ENCODE peak calls at places on chromosomes 6 and 20, in ten cellular contexts. F, Q, O, R, G, S, W, K, C and P are unnamed samples. For H3K9me3, the result is how much of the 10 kb centered on the place peaks cover.

GRCh38 chr6:102075539-102075938 is 682.0 kb downstream of the GRIK2 start:
- DNase-seq in F (no peak), Q (peak), O (peak), R (no peak), G (no peak), S (peak), W (no peak), K (no peak), C (no peak), P (no peak)

GRCh38 chr6:20454201-20454824 is 52.6 kb downstream of the E2F3 start:
- DNase-seq in F (no peak), Q (no peak), O (no peak), R (peak), G (no peak), S (peak), W (no peak), K (no peak), C (no peak), P (no peak)

GRCh38 chr20:38973546-38974120 is 11.5 kb downstream of the DHX35 start:
- DNase-seq in F (no peak), Q (no peak), O (peak), R (peak), G (no peak), S (no peak), W (no peak), K (no peak), C (no peak), P (peak)

GRCh38 chr6:6682225-6682624 is 93.7 kb downstream of the LY86 start:
- DNase-seq in F (no peak), Q (no peak), O (no peak), R (no peak), G (no peak), S (no peak), W (no peak), K (no peak), C (no peak), P (no peak)

GRCh38 chr6:128079026-128079425 is 178.2 kb upstream of the THEMIS start:
- DNase-seq in F (no peak), Q (no peak), O (peak), R (no peak), G (no peak), S (no peak), W (no peak), K (no peak), C (no peak), P (peak)

GRCh38 chr20:51790256-51790655 is 12.1 kb downstream of the SALL4 start:
- DNase-seq in F (no peak), Q (no peak), O (no peak), R (no peak), G (no peak), S (no peak), W (no peak), K (no peak), C (no peak), P (no peak)

GRCh38 chr20:63461364-63461763 is 11.1 kb downstream of the KCNQ2 start:
- DNase-seq in F (no peak), Q (no peak), O (no peak), R (peak), G (no peak), S (peak), W (peak), K (no peak), C (peak), P (peak)

GRCh38 chr20:34074101-34074760 is 37.8 kb downstream of the EIF2S2 start:
- DNase-seq in F (no peak), Q (no peak), O (no peak), R (peak), G (no peak), S (no peak), W (no peak), K (no peak), C (no peak), P (peak)

GRCh38 chr6:118635909-118636735 is 15.3 kb downstream of the CEP85L start:
- DNase-seq in F (no peak), Q (no peak), O (peak), R (no peak), G (no peak), S (no peak), W (no peak), K (no peak), C (no peak), P (no peak)

GRCh38 chr6:150029749-150030148 is 4.4 kb upstream of the RAET1L start:
- DNase-seq in F (no peak), Q (no peak), O (no peak), R (no peak), G (no peak), S (no peak), W (no peak), K (no peak), C (no peak), P (no peak)

GRCh38 chr20:16362642-16363041 is 210.6 kb downstream of the KIF16B start:
- DNase-seq in F (no peak), Q (no peak), O (no peak), R (peak), G (no peak), S (no peak), W (no peak), K (no peak), C (no peak), P (no peak)

GRCh38 chr6:113586413-113586812 is 270.7 kb upstream of the MARCKS start:
- DNase-seq in F (no peak), Q (no peak), O (peak), R (peak), G (no peak), S (no peak), W (no peak), K (no peak), C (no peak), P (peak)

GRCh38 chr6:138428943-138429616 is 25.1 kb downstream of the HEBP2 start:
- DNase-seq in F (peak), Q (peak), O (peak), R (peak), G (peak), S (peak), W (no peak), K (no peak), C (peak), P (peak)

GRCh38 chr20:31644701-31645100 is 7.0 kb downstream of the COX4I2 start:
- DNase-seq in F (no peak), Q (no peak), O (no peak), R (no peak), G (no peak), S (no peak), W (no peak), K (no peak), C (no peak), P (peak)

GRCh38 chr6:151088599-151088935 is 151.2 kb upstream of the AKAP12 start:
- DNase-seq in F (no peak), Q (no peak), O (no peak), R (no peak), G (no peak), S (no peak), W (no peak), K (no peak), C (no peak), P (no peak)

GRCh38 chr6:53992522-53992921 is 118.7 kb upstream of the MLIP start:
- DNase-seq in F (no peak), Q (no peak), O (no peak), R (no peak), G (no peak), S (no peak), W (no peak), K (no peak), C (no peak), P (no peak)

GRCh38 chr6:144411506-144412165 is 126.5 kb downstream of the UTRN start:
- DNase-seq in F (no peak), Q (no peak), O (peak), R (peak), G (no peak), S (no peak), W (no peak), K (no peak), C (peak), P (peak)

GRCh38 chr6:106334646-106335448 is 9.3 kb upstream of the ATG5 start:
- DNase-seq in F (peak), Q (peak), O (peak), R (peak), G (peak), S (peak), W (peak), K (no peak), C (peak), P (peak)

GRCh38 chr6:68054776-68055175 is 580.3 kb upstream of the ADGRB3 start:
- DNase-seq in F (no peak), Q (no peak), O (peak), R (no peak), G (no peak), S (no peak), W (no peak), K (no peak), C (no peak), P (no peak)

GRCh38 chr6:155186052-155186658 is 77.7 kb upstream of the CLDN20 start:
- DNase-seq in F (peak), Q (no peak), O (peak), R (peak), G (no peak), S (no peak), W (no peak), K (no peak), C (no peak), P (peak)

GRCh38 chr6:133247581-133247980 is 6.4 kb downstream of the EYA4 start:
- DNase-seq in F (no peak), Q (no peak), O (no peak), R (peak), G (no peak), S (no peak), W (peak), K (no peak), C (no peak), P (no peak)

GRCh38 chr20:46456255-46457028 is 50.0 kb upstream of the ELMO2 start:
- DNase-seq in F (no peak), Q (no peak), O (no peak), R (no peak), G (no peak), S (no peak), W (no peak), K (no peak), C (no peak), P (no peak)

GRCh38 chr20:46458891-46459750 is 52.7 kb upstream of the ELMO2 start:
- DNase-seq in F (no peak), Q (no peak), O (no peak), R (no peak), G (no peak), S (peak), W (no peak), K (peak), C (peak), P (no peak)

GRCh38 chr20:46455729-46456128 is 49.3 kb upstream of the ELMO2 start:
- DNase-seq in F (no peak), Q (no peak), O (no peak), R (no peak), G (no peak), S (no peak), W (no peak), K (no peak), C (no peak), P (no peak)
- H3K9me3 ChIP-seq in F (under half), Q (under half), O (under half), R (under half), G (under half), S (under half), W (under half), K (under half), C (under half), P (under half)

GRCh38 chr6:165663736-165664552 is 903 bp upstream of the PDE10A start:
- DNase-seq in F (no peak), Q (no peak), O (peak), R (no peak), G (no peak), S (no peak), W (no peak), K (no peak), C (peak), P (peak)

GRCh38 chr6:165662041-165662491 is 975 bp downstream of the PDE10A start:
- DNase-seq in F (no peak), Q (no peak), O (peak), R (no peak), G (no peak), S (peak), W (no peak), K (no peak), C (peak), P (peak)

GRCh38 chr6:165662671-165663282 is at the start of gene PDE10A:
- DNase-seq in F (peak), Q (no peak), O (peak), R (no peak), G (no peak), S (peak), W (no peak), K (no peak), C (peak), P (peak)

GRCh38 chr6:165664553-165665383 is 1.7 kb upstream of the PDE10A start:
- DNase-seq in F (no peak), Q (no peak), O (no peak), R (no peak), G (no peak), S (no peak), W (no peak), K (no peak), C (peak), P (no peak)

DNA sequence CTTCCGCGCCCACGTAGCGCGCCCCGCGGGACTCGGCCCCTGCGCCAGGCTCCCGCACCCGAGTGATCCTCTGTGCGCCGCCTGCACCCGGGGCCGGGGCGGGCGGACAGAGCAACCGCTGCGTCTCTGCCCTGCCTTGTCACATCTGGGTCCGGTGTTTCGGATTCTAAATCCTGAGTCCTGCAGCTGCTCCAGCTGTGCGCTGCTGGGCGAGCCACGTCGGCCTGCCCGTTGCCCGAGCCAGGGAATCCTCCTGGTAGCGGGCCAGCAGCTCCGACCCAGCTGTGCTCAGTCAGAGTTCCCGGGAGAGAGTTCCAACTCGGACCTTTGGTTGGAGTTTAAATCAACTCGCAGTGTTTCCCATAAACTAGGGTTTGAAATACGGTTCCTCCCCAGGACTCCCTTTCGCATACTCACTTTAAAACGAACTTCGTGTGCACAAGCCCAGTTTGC is 268 bp upstream of the PDE10A start:
- DNase-seq in F (peak), Q (no peak), O (peak), R (peak), G (no peak), S (peak), W (no peak), K (no peak), C (peak), P (peak)
- TF ChIP-seq EZH2 in F (no peak), Q (no peak), O (no peak), R (no peak), G (no peak), S (no peak), W (no peak), K (peak), C (peak), P (peak)

DNA sequence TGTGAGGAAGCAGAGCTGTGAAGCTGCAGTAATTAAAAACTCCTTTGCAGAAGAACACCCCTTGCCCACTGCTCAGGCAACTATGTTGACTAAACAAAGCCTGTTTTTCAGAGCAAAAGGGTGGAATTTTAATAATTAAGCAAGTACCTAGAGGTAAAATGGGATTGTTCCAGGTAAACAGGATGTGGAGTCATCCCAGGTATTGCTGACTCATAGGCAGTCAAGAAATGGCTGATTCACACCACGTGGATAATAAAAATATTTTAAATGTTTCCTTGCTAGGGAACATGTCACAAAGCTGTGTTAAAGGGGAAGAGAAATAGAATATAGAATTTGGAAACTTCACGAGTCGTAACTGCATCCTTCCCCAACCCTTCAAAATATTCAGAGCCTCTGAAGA is 491.8 kb downstream of the BTBD3 start:
- DNase-seq in F (no peak), Q (no peak), O (no peak), R (peak), G (no peak), S (no peak), W (no peak), K (no peak), C (no peak), P (no peak)
- H3K9me3 ChIP-seq in F (under half), Q (half or more), O (under half), R (under half), G (under half), S (under half), W (under half), K (under half), C (under half), P (under half)

DNA sequence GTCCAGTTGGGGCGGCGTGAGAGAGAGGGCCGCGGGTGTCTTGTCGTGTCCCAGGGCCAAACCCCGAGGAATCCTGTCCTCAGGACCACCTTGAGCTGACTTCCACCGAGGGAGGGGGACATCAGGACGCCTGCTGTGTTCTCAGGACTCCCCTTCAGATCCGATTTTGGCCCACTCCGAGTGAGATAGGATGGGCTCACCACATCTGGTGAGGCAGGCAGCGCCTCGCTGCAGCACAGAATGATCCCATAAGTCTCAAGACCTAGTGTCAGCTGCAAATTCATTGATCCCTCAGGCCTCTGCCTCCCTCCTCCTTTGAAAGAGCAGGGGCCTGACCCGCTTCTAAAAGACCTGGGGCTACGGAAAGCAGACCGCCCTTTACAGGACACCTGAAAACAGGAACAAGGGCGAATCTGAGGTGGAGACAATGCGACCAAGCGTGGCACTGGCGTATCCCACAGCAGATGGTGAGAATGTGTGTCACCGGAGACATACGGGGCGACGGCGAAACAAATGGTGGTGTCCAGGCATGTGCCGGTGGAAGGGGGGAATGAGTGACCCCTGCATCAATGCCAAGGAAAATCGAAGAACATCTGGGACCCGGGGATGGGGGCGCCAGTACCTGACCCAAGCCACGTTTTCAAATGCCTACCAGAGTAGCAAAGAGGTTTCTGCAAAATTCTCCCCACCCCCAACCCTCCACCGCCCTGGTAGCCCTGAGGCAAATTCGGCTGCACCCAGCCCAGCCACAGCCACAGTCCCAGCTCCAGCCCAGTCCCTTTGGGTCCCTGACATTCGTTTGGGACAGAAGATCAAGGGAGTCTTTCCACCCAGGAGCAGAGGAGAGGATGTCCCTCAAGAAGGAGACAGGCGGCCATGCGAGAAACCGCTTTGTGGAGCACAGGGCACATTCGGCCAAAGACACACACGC is 162.1 kb upstream of the ZNF337 start:
- DNase-seq in F (no peak), Q (no peak), O (no peak), R (no peak), G (no peak), S (no peak), W (no peak), K (no peak), C (no peak), P (no peak)
- TF ChIP-seq EZH2 in F (no peak), Q (no peak), O (no peak), R (no peak), G (no peak), S (no peak), W (no peak), K (no peak), C (no peak), P (no peak)

GRCh38 chr20:41599699-41600104 is 18.5 kb downstream of the CHD6 start:
- DNase-seq in F (no peak), Q (no peak), O (peak), R (no peak), G (no peak), S (peak), W (no peak), K (no peak), C (no peak), P (no peak)

GRCh38 chr20:41600926-41601631 is 17.1 kb downstream of the CHD6 start:
- DNase-seq in F (no peak), Q (no peak), O (no peak), R (no peak), G (no peak), S (no peak), W (no peak), K (no peak), C (no peak), P (no peak)

GRCh38 chr20:41594514-41595322 is 23.5 kb downstream of the CHD6 start:
- DNase-seq in F (no peak), Q (peak), O (no peak), R (no peak), G (no peak), S (no peak), W (no peak), K (no peak), C (no peak), P (no peak)

GRCh38 chr20:41601742-41602141 is 16.4 kb downstream of the CHD6 start:
- DNase-seq in F (no peak), Q (no peak), O (no peak), R (no peak), G (no peak), S (no peak), W (no peak), K (no peak), C (no peak), P (no peak)

DNA sequence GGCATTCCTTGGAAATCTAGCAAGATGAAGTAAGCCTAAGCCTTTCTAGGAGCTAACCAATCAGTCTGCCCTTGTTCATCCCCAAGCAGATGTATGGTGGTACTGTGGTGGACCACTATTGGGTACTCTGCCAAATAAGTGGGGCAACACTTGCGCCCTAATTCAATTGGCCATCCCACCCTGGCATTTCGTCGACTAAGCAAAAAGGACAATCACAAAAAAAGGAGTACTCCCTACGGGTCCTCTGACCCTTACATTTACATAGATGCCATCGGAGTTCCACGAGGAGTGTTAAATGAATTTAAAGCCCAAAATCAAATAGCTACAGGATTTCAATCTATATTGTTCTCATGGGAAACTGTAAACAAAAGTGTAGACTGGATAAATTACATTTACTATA is 19.5 kb downstream of the CHD6 start:
- DNase-seq in F (no peak), Q (no peak), O (no peak), R (no peak), G (no peak), S (no peak), W (no peak), K (no peak), C (no peak), P (no peak)
- H3K9me3 ChIP-seq in F (under half), Q (half or more), O (under half), R (under half), G (under half), S (under half), W (under half), K (half or more), C (under half), P (under half)

DNA sequence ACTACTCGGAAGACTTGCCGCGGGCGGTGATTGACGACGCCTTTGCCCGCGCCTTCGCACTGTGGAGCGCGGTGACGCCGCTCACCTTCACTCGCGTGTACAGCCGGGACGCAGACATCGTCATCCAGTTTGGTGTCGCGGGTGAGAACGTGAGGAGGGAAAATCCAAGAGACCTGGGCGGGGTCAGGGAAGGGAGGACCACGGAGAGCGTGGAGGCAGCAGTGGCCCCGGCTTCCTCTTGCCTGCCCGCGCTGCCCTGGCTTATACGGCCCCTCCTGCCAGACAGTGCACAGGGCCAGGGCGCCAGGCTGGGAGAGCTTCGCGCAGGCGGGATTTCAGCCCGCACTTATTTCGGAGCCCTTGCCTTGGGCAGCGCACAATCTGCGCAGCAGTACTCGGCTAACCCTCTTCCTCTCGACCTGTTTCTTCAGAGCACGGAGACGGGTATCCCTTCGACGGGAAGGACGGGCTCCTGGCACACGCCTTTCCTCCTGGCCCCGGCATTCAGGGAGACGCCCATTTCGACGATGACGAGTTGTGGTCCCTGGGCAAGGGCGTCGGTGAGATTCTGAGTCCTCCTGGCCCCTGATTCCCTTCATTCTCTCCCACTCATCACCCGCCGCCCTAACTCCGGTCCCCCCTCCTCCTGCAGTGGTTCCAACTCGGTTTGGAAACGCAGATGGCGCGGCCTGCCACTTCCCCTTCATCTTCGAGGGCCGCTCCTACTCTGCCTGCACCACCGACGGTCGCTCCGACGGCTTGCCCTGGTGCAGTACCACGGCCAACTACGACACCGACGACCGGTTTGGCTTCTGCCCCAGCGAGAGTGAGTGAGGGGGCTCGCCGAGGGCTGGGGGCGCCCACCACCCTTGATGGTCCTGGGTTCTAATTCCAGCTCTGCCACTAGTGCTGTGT is 2.0 kb downstream of the MMP9 start:
- DNase-seq in F (no peak), Q (no peak), O (no peak), R (no peak), G (no peak), S (no peak), W (no peak), K (no peak), C (peak), P (peak)
- TF ChIP-seq EZH2 in F (peak), Q (peak), O (peak), R (no peak), G (no peak), S (no peak), W (no peak), K (no peak), C (no peak), P (peak)